ENCODE peak calls at places on chromosomes 3 and 15, in ten cellular contexts. V is glutamatergic neuron, H is cardiac fibroblast, R is heart left ventricle, Y is fibroblast of lung, Q is GM23338, L is HFF-Myc, A is epithelial cell of esophagus, K is GM10248, J is AG04450. X is an unnamed sample.

GRCh38 chr15:66785637-66786036 is 83.6 kb downstream of the SMAD6 start:
- DNase-seq in V (no peak), H (no peak), R (no peak), Y (peak; percentile 84), Q (no peak), L (no peak), A (no peak), K (no peak), J (peak; percentile 65), X (no peak)

GRCh38 chr3:12965999-12966846 is 107.0 kb downstream of the IQSEC1 start:
- DNase-seq in V (peak; percentile 83), H (no peak), R (peak; percentile 20), Y (peak; percentile 15), Q (no peak), L (no peak), A (no peak), K (no peak), J (no peak), X (no peak)

GRCh38 chr3:134334231-134334900 is 39.9 kb downstream of the AMOTL2 start:
- DNase-seq in V (no peak), H (no peak), R (no peak), Y (peak; percentile 82), Q (no peak), L (no peak), A (no peak), K (no peak), J (no peak), X (no peak)

GRCh38 chr3:52831500-52832301 is 1.2 kb upstream of the ITIH4 start:
- DNase-seq in V (peak; percentile 65), H (peak; percentile 85), R (peak; percentile 68), Y (peak; percentile 71), Q (no peak), L (peak; percentile 75), A (peak; percentile 76), K (no peak), J (no peak), X (peak; percentile 93)

GRCh38 chr3:73026111-73026510 is 29.5 kb downstream of the PPP4R2 start:
- DNase-seq in V (no peak), H (no peak), R (no peak), Y (no peak), Q (no peak), L (no peak), A (no peak), K (no peak), J (no peak), X (no peak)

GRCh38 chr3:135018171-135018923 is 223.3 kb downstream of the EPHB1 start:
- DNase-seq in V (no peak), H (no peak), R (no peak), Y (no peak), Q (no peak), L (no peak), A (no peak), K (peak; percentile 45), J (no peak), X (no peak)

GRCh38 chr3:132134611-132135010 is 99.8 kb upstream of the CPNE4 start:
- DNase-seq in V (no peak), H (peak; percentile 93), R (no peak), Y (peak; percentile 95), Q (no peak), L (peak; percentile 52), A (peak; percentile 92), K (no peak), J (peak; percentile 71), X (peak; percentile 89)

GRCh38 chr3:124263168-124263567 is 271.2 kb upstream of the ROPN1 start:
- DNase-seq in V (no peak), H (peak; percentile 96), R (no peak), Y (peak; percentile 96), Q (no peak), L (peak; percentile 67), A (peak; percentile 94), K (no peak), J (peak; percentile 82), X (peak; percentile 85)

GRCh38 chr3:53668872-53669271 is 174.5 kb downstream of the CACNA1D start:
- DNase-seq in V (no peak), H (no peak), R (no peak), Y (no peak), Q (peak; percentile 53), L (no peak), A (no peak), K (no peak), J (no peak), X (peak; percentile 13)

GRCh38 chr3:108953210-108953609 is 469 bp downstream of the GUCA1C start:
- DNase-seq in V (no peak), H (no peak), R (no peak), Y (peak; percentile 55), Q (no peak), L (no peak), A (peak; percentile 88), K (no peak), J (no peak), X (peak; percentile 56)

GRCh38 chr3:52217409-52217805 is 8.0 kb downstream of the TLR9 start:
- DNase-seq in V (no peak), H (no peak), R (no peak), Y (no peak), Q (no peak), L (no peak), A (no peak), K (no peak), J (no peak), X (no peak)

GRCh38 chr3:43071313-43071893 is 34.5 kb downstream of the POMGNT2 start:
- DNase-seq in V (no peak), H (peak; percentile 4), R (no peak), Y (no peak), Q (peak; percentile 74), L (no peak), A (no peak), K (no peak), J (no peak), X (peak; percentile 24)

GRCh38 chr15:47185222-47185800 is 532.0 kb upstream of the SEMA6D start:
- DNase-seq in V (peak; percentile 49), H (peak; percentile 8), R (no peak), Y (no peak), Q (no peak), L (no peak), A (peak; percentile 4), K (no peak), J (no peak), X (no peak)

GRCh38 chr3:79018671-79019136 is 749.1 kb downstream of the ROBO1 start:
- DNase-seq in V (peak; percentile 71), H (peak; percentile 70), R (peak; percentile 70), Y (peak; percentile 75), Q (peak; percentile 77), L (no peak), A (peak; percentile 79), K (peak; percentile 48), J (no peak), X (peak; percentile 68)

GRCh38 chr3:126488205-126488604 is 12.5 kb upstream of the ZXDC start:
- DNase-seq in V (no peak), H (no peak), R (peak; percentile 48), Y (no peak), Q (no peak), L (no peak), A (no peak), K (no peak), J (no peak), X (no peak)

GRCh38 chr15:76006136-76006778 is 6.0 kb downstream of the NRG4 start:
- DNase-seq in V (no peak), H (peak; percentile 32), R (no peak), Y (peak; percentile 34), Q (no peak), L (no peak), A (peak; percentile 45), K (no peak), J (no peak), X (peak; percentile 91)

GRCh38 chr3:23723930-23724329 is 81.8 kb upstream of the UBE2E1 start:
- DNase-seq in V (no peak), H (no peak), R (no peak), Y (no peak), Q (no peak), L (no peak), A (no peak), K (peak; percentile 30), J (no peak), X (no peak)

GRCh38 chr3:38116471-38117162 is 20.3 kb downstream of the ACAA1 start:
- DNase-seq in V (no peak), H (no peak), R (peak; percentile 52), Y (peak; percentile 2), Q (no peak), L (no peak), A (no peak), K (no peak), J (no peak), X (no peak)
- TF ChIP-seq CTCF in V (no peak), H (no peak), R (no peak), Y (no peak), Q (no peak), L (no peak), A (no peak), K (no peak), J (no peak), X (no peak)

GRCh38 chr15:34358367-34358766 is 8.6 kb downstream of the LPCAT4 start:
- DNase-seq in V (no peak), H (peak; percentile 22), R (no peak), Y (no peak), Q (peak; percentile 39), L (no peak), A (peak; percentile 46), K (no peak), J (no peak), X (no peak)
- TF ChIP-seq CTCF in V (no peak), H (peak; percentile 32), R (no peak), Y (no peak), Q (peak; percentile 55), L (peak; percentile 17), A (peak; percentile 38), K (no peak), J (peak; percentile 34), X (peak; percentile 17)

GRCh38 chr3:140219161-140219745 is 284.3 kb downstream of the CLSTN2 start:
- DNase-seq in V (no peak), H (no peak), R (no peak), Y (no peak), Q (no peak), L (no peak), A (no peak), K (no peak), J (no peak), X (no peak)

GRCh38 chr3:140219923-140220452 is 285.0 kb downstream of the CLSTN2 start:
- DNase-seq in V (no peak), H (no peak), R (no peak), Y (no peak), Q (peak; percentile 41), L (no peak), A (no peak), K (no peak), J (no peak), X (no peak)

DNA sequence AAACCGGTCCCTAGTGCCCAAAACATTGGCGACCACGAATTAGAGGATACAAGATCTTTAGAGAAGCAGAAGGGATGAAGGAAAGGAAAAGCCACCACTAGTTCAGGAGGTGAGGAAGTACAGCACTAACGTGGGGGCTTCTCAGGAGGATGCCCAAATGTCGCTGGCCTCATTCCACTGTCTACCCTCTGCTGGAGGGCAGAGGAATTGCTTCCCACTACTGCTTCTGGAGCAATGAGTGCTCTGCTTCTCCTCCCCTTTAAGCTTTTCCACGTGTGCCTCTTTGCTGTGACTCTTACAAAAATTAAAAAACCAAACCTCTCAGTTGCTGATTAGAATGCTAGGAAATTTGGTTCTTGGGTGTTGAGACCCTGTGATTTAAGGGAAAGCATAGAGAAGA is 281.3 kb downstream of the CLSTN2 start:
- DNase-seq in V (no peak), H (peak; percentile 10), R (no peak), Y (no peak), Q (peak; percentile 16), L (no peak), A (peak; percentile 6), K (peak; percentile 31), J (no peak), X (peak; percentile 27)
- TF ChIP-seq CTCF in V (peak; percentile 37), H (peak; percentile 57), R (peak; percentile 50), Y (peak; percentile 14), Q (peak; percentile 49), L (peak; percentile 59), A (peak; percentile 58), K (peak; percentile 35), J (peak; percentile 49), X (peak; percentile 24)

GRCh38 chr15:86231864-86232801 is 152.5 kb downstream of the AGBL1 start:
- DNase-seq in V (peak; percentile 51), H (peak; percentile 11), R (no peak), Y (peak; percentile 31), Q (peak; percentile 83), L (no peak), A (peak; percentile 62), K (peak; percentile 39), J (no peak), X (peak; percentile 57)
- TF ChIP-seq CTCF in V (peak; percentile 77), H (peak; percentile 13), R (peak; percentile 63), Y (peak; percentile 41), Q (peak; percentile 91), L (no peak), A (peak; percentile 72), K (peak; percentile 56), J (peak; percentile 17), X (peak; percentile 82)

X was measured in MCF 10A.